ENCODE peak calls at places on chromosomes 4 and X, in seven cellular contexts. A is K562, G is SK-N-SH, F is HepG2, Y is H1, T is HCT116, W is GM12878. N is an unnamed sample.

GRCh38 chrX:136747003-136747986 is 33.4 kb downstream of the ARHGEF6 start:
- DNase-seq in T (no peak), A (no peak), W (no peak), Y (no peak), F (no peak), G (no peak), N (no peak)

GRCh38 chrX:148380614-148381561 is 119.5 kb upstream of the AFF2 start:
- DNase-seq in W (peak), T (no peak), G (no peak), A (no peak), F (no peak), Y (no peak), N (no peak)

GRCh38 chr4:6155996-6156395 is 44.4 kb downstream of the JAKMIP1 start:
- DNase-seq in W (no peak), F (no peak), Y (no peak), A (no peak), G (no peak), T (no peak), N (no peak)

GRCh38 chr4:94158883-94159282 is 48.8 kb upstream of the SMARCAD1 start:
- DNase-seq in G (no peak), T (no peak), Y (no peak), A (no peak), F (no peak), W (no peak), N (no peak)

GRCh38 chr4:19167321-19167720 is 1084.4 kb upstream of the SLIT2 start:
- DNase-seq in G (no peak), W (no peak), T (no peak), A (no peak), F (no peak), Y (no peak), N (no peak)

GRCh38 chr4:174365018-174365587 is 81.4 kb downstream of the CEP44 start:
- DNase-seq in F (peak), A (peak), T (peak), Y (no peak), G (peak), W (no peak), N (peak)

GRCh38 chrX:153926863-153927685 is 1.0 kb upstream of the ARHGAP4 start:
- DNase-seq in W (peak), F (peak), G (peak), Y (no peak), A (peak), T (no peak), N (no peak)

GRCh38 chrX:141278306-141278705 is 36.0 kb upstream of the SPANXC start:
- DNase-seq in T (no peak), Y (peak), F (peak), G (peak), W (no peak), A (peak), N (peak)

GRCh38 chr4:33386761-33387160 is 2666.6 kb downstream of the PCDH7 start:
- DNase-seq in G (no peak), Y (no peak), W (no peak), F (no peak), A (no peak), T (no peak), N (no peak)

DNA sequence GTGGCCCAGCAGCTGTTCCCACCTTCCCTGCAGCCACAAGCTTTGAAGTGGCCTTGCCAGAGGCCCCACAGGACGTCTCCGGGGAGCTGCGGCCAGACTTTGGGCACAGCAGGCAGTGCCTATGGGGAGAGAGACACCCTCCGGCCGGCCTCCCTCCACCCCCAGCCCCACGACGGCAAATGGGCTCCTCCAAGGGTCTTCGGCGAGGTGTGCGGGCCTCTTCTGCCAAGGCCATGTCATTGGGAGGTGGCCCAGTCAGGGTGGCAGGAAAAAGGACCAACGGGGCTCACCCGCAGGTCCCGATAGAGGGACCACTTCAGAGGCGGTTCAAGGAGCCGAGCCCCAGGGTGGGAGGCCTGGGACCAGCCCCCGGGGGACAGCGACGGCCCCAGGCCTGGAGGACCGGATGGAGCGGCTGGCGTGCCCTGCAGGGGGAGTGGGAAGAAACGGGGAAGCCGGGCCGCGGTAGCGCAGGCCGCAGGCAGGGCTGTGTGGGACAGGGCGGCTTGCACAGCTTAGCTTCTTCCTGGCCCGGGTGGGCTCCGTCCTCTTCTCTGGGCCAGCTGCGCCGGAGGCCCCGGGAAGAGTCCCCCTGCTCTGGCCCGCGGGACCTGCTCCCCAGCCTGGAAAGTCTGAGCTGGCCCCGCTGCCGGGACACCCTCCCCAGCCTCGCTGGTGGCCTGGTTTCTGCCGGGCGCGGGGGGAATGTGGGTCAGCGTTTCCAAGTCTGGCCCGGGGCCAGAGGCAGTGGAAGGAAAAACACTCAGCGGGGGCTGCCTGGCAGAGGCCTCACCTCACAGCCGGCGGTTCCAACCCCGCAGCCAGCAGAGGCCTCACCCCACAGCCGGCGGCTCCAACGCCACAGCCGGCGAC is 21.9 kb upstream of the SPON2 start:
- DNase-seq in A (no peak), G (peak), F (no peak), T (no peak), W (no peak), Y (peak), N (no peak)
- TF ChIP-seq JUND in A (no peak), G (no peak), F (no peak), T (no peak), W (no peak), Y (no peak), N (no peak)

GRCh38 chrX:130111220-130111934 is 1.1 kb upstream of the ELF4 start:
- DNase-seq in T (no peak), Y (peak), G (no peak), F (no peak), W (no peak), A (no peak), N (peak)

GRCh38 chrX:130114141-130114561 is 3.9 kb upstream of the ELF4 start:
- DNase-seq in Y (no peak), F (no peak), A (peak), G (no peak), T (no peak), W (no peak), N (no peak)

GRCh38 chrX:130110379-130111219 is at the start of gene ELF4:
- DNase-seq in F (no peak), G (peak), Y (no peak), A (peak), T (no peak), W (no peak), N (peak)

GRCh38 chrX:130109429-130110378 is 593 bp downstream of the ELF4 start:
- DNase-seq in W (no peak), G (peak), F (no peak), Y (peak), A (peak), T (no peak), N (no peak)

GRCh38 chrX:130111935-130112221 is 1.6 kb upstream of the ELF4 start:
- DNase-seq in F (no peak), A (peak), W (no peak), G (no peak), T (no peak), Y (no peak), N (no peak)
- TF ChIP-seq JUND in F (no peak), A (no peak), W (no peak), G (no peak), T (no peak), Y (no peak), N (no peak)

GRCh38 chr4:24417206-24417605 is 167.1 kb downstream of the DHX15 start:
- DNase-seq in A (no peak), W (no peak), Y (no peak), F (no peak), G (no peak), T (no peak), N (no peak)

GRCh38 chr4:24416293-24416692 is 168.1 kb downstream of the DHX15 start:
- DNase-seq in G (no peak), F (no peak), T (no peak), Y (no peak), W (no peak), A (no peak), N (no peak)

GRCh38 chr4:24423670-24424069 is 160.7 kb downstream of the DHX15 start:
- DNase-seq in G (no peak), T (no peak), F (no peak), A (no peak), W (no peak), Y (no peak), N (no peak)

GRCh38 chr4:24422644-24423043 is 161.7 kb downstream of the DHX15 start:
- DNase-seq in Y (no peak), W (no peak), F (no peak), T (no peak), A (no peak), G (no peak), N (no peak)

DNA sequence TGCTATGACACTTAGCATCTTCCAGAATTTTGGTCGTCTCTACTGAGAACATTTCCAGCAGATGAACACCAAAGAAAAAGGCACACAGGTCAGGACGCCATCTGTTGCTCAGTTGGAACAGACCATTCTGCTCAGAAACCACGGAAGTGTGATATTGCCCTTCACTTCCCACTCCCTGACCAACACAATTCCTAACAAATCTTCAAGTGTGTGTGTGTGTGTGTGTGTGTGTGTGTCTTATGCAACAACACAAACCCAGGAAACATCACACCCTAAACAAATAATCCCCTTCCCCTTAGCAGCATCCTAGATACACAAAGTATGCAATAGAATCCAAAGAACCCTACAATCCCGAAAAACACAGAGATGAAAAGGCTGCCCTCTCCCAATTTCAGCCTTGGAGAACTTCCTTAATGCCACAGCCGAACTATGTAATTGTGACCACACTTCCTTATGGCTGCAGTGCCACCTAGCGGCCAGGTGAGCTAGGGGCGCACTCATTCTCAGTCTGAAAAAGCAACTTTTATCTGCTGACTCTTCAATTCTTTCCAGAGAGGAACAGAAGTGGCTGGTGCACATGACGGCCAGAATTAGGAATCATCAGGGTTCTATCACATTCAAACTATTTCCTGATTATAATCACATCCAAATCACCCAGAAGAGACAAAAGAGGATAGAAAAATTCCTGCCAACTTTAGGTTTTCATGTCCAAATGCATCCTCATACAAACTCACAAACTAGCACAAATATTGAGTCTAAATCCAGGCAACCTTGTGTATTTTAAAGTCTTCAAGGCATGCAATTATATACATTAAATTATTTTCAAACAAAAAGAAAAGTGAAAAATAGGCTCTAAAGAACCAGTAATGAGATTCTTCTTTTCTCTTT is 165.0 kb downstream of the DHX15 start:
- DNase-seq in A (peak), G (peak), T (peak), W (peak), F (peak), Y (peak), N (peak)
- TF ChIP-seq JUND in A (no peak), G (no peak), T (no peak), W (no peak), F (no peak), Y (peak), N (no peak)

GRCh38 chr4:116400480-116400879 is 684.9 kb downstream of the TRAM1L1 start:
- DNase-seq in G (no peak), W (no peak), Y (no peak), A (no peak), T (peak), F (no peak), N (no peak)
- TF ChIP-seq JUND in G (no peak), W (no peak), Y (no peak), A (no peak), T (peak), F (no peak), N (no peak)

DNA sequence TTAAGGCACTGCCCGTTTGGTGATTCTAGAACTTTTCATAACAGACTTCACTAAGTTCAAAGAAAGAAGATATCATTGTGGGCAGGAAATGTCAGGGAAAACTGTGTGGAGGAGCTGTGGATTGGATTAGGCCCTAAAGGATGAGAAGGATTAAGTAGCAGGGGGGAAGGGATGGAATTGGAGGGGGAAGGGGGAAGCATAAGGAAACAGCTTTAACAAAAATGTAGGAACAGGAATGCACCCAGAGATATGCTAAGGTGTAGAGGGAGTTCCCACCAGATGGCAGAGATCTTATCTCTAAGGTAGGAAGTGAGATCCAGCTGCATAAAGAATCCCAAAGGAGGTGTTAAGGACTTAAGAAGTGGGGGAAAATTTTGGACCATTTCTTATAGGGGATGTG is 114.5 kb downstream of the LARP7 start:
- DNase-seq in Y (no peak), W (no peak), T (no peak), A (no peak), G (no peak), F (no peak), N (no peak)
- TF ChIP-seq JUND in Y (no peak), W (no peak), T (no peak), A (no peak), G (no peak), F (no peak), N (no peak)

GRCh38 chr4:133584714-133585113 is 435.6 kb downstream of the PCDH10 start:
- DNase-seq in T (no peak), G (peak), Y (peak), A (no peak), F (peak), W (no peak), N (no peak)

GRCh38 chr4:133585323-133585722 is 436.2 kb downstream of the PCDH10 start:
- DNase-seq in G (no peak), W (no peak), F (no peak), A (no peak), Y (no peak), T (no peak), N (no peak)

GRCh38 chr4:133592106-133592505 is 443.0 kb downstream of the PCDH10 start:
- DNase-seq in Y (no peak), T (no peak), A (no peak), G (no peak), F (no peak), W (no peak), N (no peak)

GRCh38 chr4:133592591-133592990 is 443.5 kb downstream of the PCDH10 start:
- DNase-seq in W (no peak), A (no peak), Y (no peak), F (no peak), T (no peak), G (no peak), N (no peak)

DNA sequence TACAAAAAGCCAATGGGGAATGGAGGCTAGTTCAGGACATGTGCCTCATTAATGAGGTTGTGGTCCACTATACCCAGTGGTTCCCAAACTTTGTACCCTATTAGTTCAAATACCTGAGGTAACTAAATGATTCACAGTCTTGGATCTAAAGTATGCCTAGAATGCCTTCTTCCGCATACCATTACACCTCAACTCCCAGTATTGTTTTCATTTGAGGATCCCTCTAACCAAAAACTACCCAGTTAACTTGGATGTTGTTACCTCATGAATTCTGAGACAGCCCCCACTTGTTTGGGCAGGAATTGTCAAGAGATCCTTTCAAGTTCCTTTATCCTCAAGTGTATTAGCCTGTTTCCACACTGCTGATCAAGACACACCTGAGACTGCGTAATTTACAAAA is 439.2 kb downstream of the PCDH10 start:
- DNase-seq in F (no peak), A (no peak), T (no peak), W (no peak), Y (no peak), G (no peak), N (no peak)
- TF ChIP-seq JUND in F (no peak), A (no peak), T (no peak), W (no peak), Y (no peak), G (no peak), N (no peak)

GRCh38 chrX:119004920-119005524 is 30.6 kb downstream of the LONRF3 start:
- DNase-seq in G (peak), F (peak), Y (peak), T (no peak), W (no peak), A (peak), N (peak)
- TF ChIP-seq JUND in G (no peak), F (no peak), Y (no peak), T (no peak), W (no peak), A (no peak), N (no peak)

GRCh38 chr4:123995939-123996338 is 599.3 kb downstream of the SPRY1 start:
- DNase-seq in Y (no peak), G (no peak), W (no peak), A (no peak), T (no peak), F (no peak), N (no peak)
- TF ChIP-seq JUND in Y (no peak), G (peak), W (no peak), A (no peak), T (no peak), F (no peak), N (no peak)

GRCh38 chr4:153486281-153487151 is 20.4 kb downstream of the TMEM131L start:
- DNase-seq in A (no peak), F (peak), G (no peak), T (peak), Y (no peak), W (no peak), N (peak)
- TF ChIP-seq JUND in A (no peak), F (no peak), G (peak), T (peak), Y (no peak), W (no peak), N (peak)

N was measured in T47D.